ENCODE peak calls at places on chromosomes 6 and 20, in ten cellular contexts. One of them, this sample, is unnamed.

GRCh38 chr6:128139519-128139918 is 238.7 kb upstream of the THEMIS start:
- DNase-seq in dermis microvascular lymphatic vessel endothelial cell: peak
- DNase-seq in cardiac fibroblast: peak
- DNase-seq in RWPE1: peak
- DNase-seq in spleen: no peak
- DNase-seq in non-pigmented ciliary epithelial cell: no peak
- DNase-seq in EH: no peak
- DNase-seq in heart right ventricle: no peak
- DNase-seq in naive thymus-derived CD8-positive, alpha-beta T cell: no peak
- DNase-seq in DMS153: no peak
- DNase-seq in this sample: peak

GRCh38 chr6:150403458-150404245 is 34.8 kb downstream of the IYD start:
- DNase-seq in cardiac fibroblast: peak
- DNase-seq in heart right ventricle: no peak
- DNase-seq in non-pigmented ciliary epithelial cell: peak
- DNase-seq in DMS153: peak
- DNase-seq in EH: peak
- DNase-seq in spleen: no peak
- DNase-seq in RWPE1: peak
- DNase-seq in dermis microvascular lymphatic vessel endothelial cell: peak
- DNase-seq in naive thymus-derived CD8-positive, alpha-beta T cell: no peak
- DNase-seq in this sample: peak

GRCh38 chr6:112620832-112621569 is 273.9 kb downstream of the RFPL4B start:
- DNase-seq in heart right ventricle: no peak
- DNase-seq in DMS153: no peak
- DNase-seq in naive thymus-derived CD8-positive, alpha-beta T cell: no peak
- DNase-seq in non-pigmented ciliary epithelial cell: no peak
- DNase-seq in EH: no peak
- DNase-seq in spleen: no peak
- DNase-seq in dermis microvascular lymphatic vessel endothelial cell: peak
- DNase-seq in RWPE1: peak
- DNase-seq in cardiac fibroblast: peak
- DNase-seq in this sample: no peak

GRCh38 chr20:17681741-17682102 is 320 bp downstream of the RRBP1 start:
- DNase-seq in DMS153: no peak
- DNase-seq in naive thymus-derived CD8-positive, alpha-beta T cell: no peak
- DNase-seq in non-pigmented ciliary epithelial cell: no peak
- DNase-seq in spleen: no peak
- DNase-seq in heart right ventricle: no peak
- DNase-seq in dermis microvascular lymphatic vessel endothelial cell: no peak
- DNase-seq in EH: no peak
- DNase-seq in RWPE1: no peak
- DNase-seq in cardiac fibroblast: no peak
- DNase-seq in this sample: no peak

GRCh38 chr20:32908334-32909292 is 49.9 kb downstream of the EFCAB8 start:
- DNase-seq in cardiac fibroblast: no peak
- DNase-seq in heart right ventricle: no peak
- DNase-seq in non-pigmented ciliary epithelial cell: no peak
- DNase-seq in EH: no peak
- DNase-seq in DMS153: no peak
- DNase-seq in naive thymus-derived CD8-positive, alpha-beta T cell: no peak
- DNase-seq in dermis microvascular lymphatic vessel endothelial cell: no peak
- DNase-seq in RWPE1: no peak
- DNase-seq in spleen: peak
- DNase-seq in this sample: no peak

GRCh38 chr20:16828666-16829305 is 80.6 kb downstream of the OTOR start:
- DNase-seq in naive thymus-derived CD8-positive, alpha-beta T cell: no peak
- DNase-seq in EH: no peak
- DNase-seq in dermis microvascular lymphatic vessel endothelial cell: no peak
- DNase-seq in DMS153: no peak
- DNase-seq in heart right ventricle: no peak
- DNase-seq in cardiac fibroblast: no peak
- DNase-seq in spleen: no peak
- DNase-seq in RWPE1: no peak
- DNase-seq in non-pigmented ciliary epithelial cell: no peak
- DNase-seq in this sample: no peak

GRCh38 chr6:83708970-83709747 is at the start of gene SNAP91:
- DNase-seq in heart right ventricle: peak
- DNase-seq in EH: no peak
- DNase-seq in DMS153: peak
- DNase-seq in cardiac fibroblast: peak
- DNase-seq in naive thymus-derived CD8-positive, alpha-beta T cell: no peak
- DNase-seq in non-pigmented ciliary epithelial cell: no peak
- DNase-seq in dermis microvascular lymphatic vessel endothelial cell: peak
- DNase-seq in spleen: peak
- DNase-seq in RWPE1: no peak
- DNase-seq in this sample: no peak

GRCh38 chr6:158041370-158041769 is 59.7 kb downstream of the SYNJ2 start:
- DNase-seq in spleen: no peak
- DNase-seq in heart right ventricle: no peak
- DNase-seq in naive thymus-derived CD8-positive, alpha-beta T cell: no peak
- DNase-seq in cardiac fibroblast: no peak
- DNase-seq in RWPE1: no peak
- DNase-seq in EH: peak
- DNase-seq in DMS153: no peak
- DNase-seq in non-pigmented ciliary epithelial cell: no peak
- DNase-seq in dermis microvascular lymphatic vessel endothelial cell: peak
- DNase-seq in this sample: no peak

GRCh38 chr6:131949909-131950766 is 1.0 kb downstream of the CCN2 start:
- DNase-seq in heart right ventricle: peak
- DNase-seq in naive thymus-derived CD8-positive, alpha-beta T cell: peak
- DNase-seq in cardiac fibroblast: peak
- DNase-seq in non-pigmented ciliary epithelial cell: peak
- DNase-seq in spleen: peak
- DNase-seq in EH: peak
- DNase-seq in dermis microvascular lymphatic vessel endothelial cell: peak
- DNase-seq in RWPE1: peak
- DNase-seq in DMS153: peak
- DNase-seq in this sample: peak

GRCh38 chr20:2114990-2115681 is 13.5 kb downstream of the STK35 start:
- DNase-seq in naive thymus-derived CD8-positive, alpha-beta T cell: no peak
- DNase-seq in DMS153: no peak
- DNase-seq in heart right ventricle: no peak
- DNase-seq in dermis microvascular lymphatic vessel endothelial cell: no peak
- DNase-seq in cardiac fibroblast: peak
- DNase-seq in non-pigmented ciliary epithelial cell: no peak
- DNase-seq in spleen: no peak
- DNase-seq in EH: peak
- DNase-seq in RWPE1: no peak
- DNase-seq in this sample: no peak

GRCh38 chr6:13673825-13674444 is 37.7 kb downstream of the RANBP9 start:
- DNase-seq in spleen: no peak
- DNase-seq in heart right ventricle: no peak
- DNase-seq in naive thymus-derived CD8-positive, alpha-beta T cell: no peak
- DNase-seq in non-pigmented ciliary epithelial cell: no peak
- DNase-seq in DMS153: no peak
- DNase-seq in dermis microvascular lymphatic vessel endothelial cell: no peak
- DNase-seq in cardiac fibroblast: no peak
- DNase-seq in RWPE1: no peak
- DNase-seq in EH: no peak
- DNase-seq in this sample: no peak

GRCh38 chr6:17948725-17949124 is 38.7 kb downstream of the KIF13A start:
- DNase-seq in dermis microvascular lymphatic vessel endothelial cell: no peak
- DNase-seq in heart right ventricle: no peak
- DNase-seq in DMS153: no peak
- DNase-seq in RWPE1: no peak
- DNase-seq in cardiac fibroblast: no peak
- DNase-seq in naive thymus-derived CD8-positive, alpha-beta T cell: no peak
- DNase-seq in spleen: no peak
- DNase-seq in EH: no peak
- DNase-seq in non-pigmented ciliary epithelial cell: no peak
- DNase-seq in this sample: no peak

GRCh38 chr20:53163486-53163885 is 191.3 kb downstream of the TSHZ2 start:
- DNase-seq in naive thymus-derived CD8-positive, alpha-beta T cell: no peak
- DNase-seq in non-pigmented ciliary epithelial cell: no peak
- DNase-seq in DMS153: no peak
- DNase-seq in dermis microvascular lymphatic vessel endothelial cell: no peak
- DNase-seq in heart right ventricle: no peak
- DNase-seq in RWPE1: no peak
- DNase-seq in cardiac fibroblast: peak
- DNase-seq in spleen: no peak
- DNase-seq in EH: no peak
- DNase-seq in this sample: no peak

GRCh38 chr6:148989585-148989984 is 242.8 kb downstream of the UST start:
- DNase-seq in DMS153: no peak
- DNase-seq in EH: no peak
- DNase-seq in RWPE1: no peak
- DNase-seq in naive thymus-derived CD8-positive, alpha-beta T cell: no peak
- DNase-seq in cardiac fibroblast: no peak
- DNase-seq in non-pigmented ciliary epithelial cell: no peak
- DNase-seq in heart right ventricle: no peak
- DNase-seq in spleen: no peak
- DNase-seq in dermis microvascular lymphatic vessel endothelial cell: no peak
- DNase-seq in this sample: no peak

GRCh38 chr20:64131406-64131805 is 24.0 kb upstream of the NPBWR2 start:
- DNase-seq in EH: peak
- DNase-seq in heart right ventricle: no peak
- DNase-seq in dermis microvascular lymphatic vessel endothelial cell: peak
- DNase-seq in cardiac fibroblast: peak
- DNase-seq in RWPE1: peak
- DNase-seq in non-pigmented ciliary epithelial cell: no peak
- DNase-seq in DMS153: peak
- DNase-seq in spleen: peak
- DNase-seq in naive thymus-derived CD8-positive, alpha-beta T cell: no peak
- DNase-seq in this sample: peak

GRCh38 chr6:105077592-105078463 is 102.0 kb downstream of the POPDC3 start:
- DNase-seq in spleen: no peak
- DNase-seq in RWPE1: peak
- DNase-seq in dermis microvascular lymphatic vessel endothelial cell: peak
- DNase-seq in non-pigmented ciliary epithelial cell: peak
- DNase-seq in DMS153: peak
- DNase-seq in cardiac fibroblast: peak
- DNase-seq in heart right ventricle: no peak
- DNase-seq in EH: peak
- DNase-seq in naive thymus-derived CD8-positive, alpha-beta T cell: no peak
- DNase-seq in this sample: peak

GRCh38 chr6:161443868-161444267 is 170.0 kb upstream of the AGPAT4 start:
- DNase-seq in spleen: no peak
- DNase-seq in cardiac fibroblast: no peak
- DNase-seq in heart right ventricle: peak
- DNase-seq in EH: no peak
- DNase-seq in dermis microvascular lymphatic vessel endothelial cell: no peak
- DNase-seq in DMS153: no peak
- DNase-seq in non-pigmented ciliary epithelial cell: no peak
- DNase-seq in naive thymus-derived CD8-positive, alpha-beta T cell: no peak
- DNase-seq in RWPE1: no peak
- DNase-seq in this sample: no peak

GRCh38 chr6:15417811-15418210 is 171.9 kb downstream of the JARID2 start:
- DNase-seq in dermis microvascular lymphatic vessel endothelial cell: no peak
- DNase-seq in spleen: no peak
- DNase-seq in naive thymus-derived CD8-positive, alpha-beta T cell: no peak
- DNase-seq in heart right ventricle: no peak
- DNase-seq in cardiac fibroblast: no peak
- DNase-seq in RWPE1: peak
- DNase-seq in EH: peak
- DNase-seq in non-pigmented ciliary epithelial cell: peak
- DNase-seq in DMS153: no peak
- DNase-seq in this sample: no peak

GRCh38 chr6:105359419-105360366 is 43.2 kb downstream of the PREP start:
- DNase-seq in cardiac fibroblast: peak
- DNase-seq in EH: peak
- DNase-seq in dermis microvascular lymphatic vessel endothelial cell: peak
- DNase-seq in RWPE1: peak
- DNase-seq in non-pigmented ciliary epithelial cell: peak
- DNase-seq in spleen: no peak
- DNase-seq in DMS153: no peak
- DNase-seq in heart right ventricle: no peak
- DNase-seq in naive thymus-derived CD8-positive, alpha-beta T cell: no peak
- DNase-seq in this sample: no peak

GRCh38 chr6:16292432-16292831 is 54.0 kb downstream of the GMPR start:
- DNase-seq in heart right ventricle: no peak
- DNase-seq in spleen: no peak
- DNase-seq in RWPE1: no peak
- DNase-seq in non-pigmented ciliary epithelial cell: no peak
- DNase-seq in dermis microvascular lymphatic vessel endothelial cell: no peak
- DNase-seq in naive thymus-derived CD8-positive, alpha-beta T cell: no peak
- DNase-seq in DMS153: no peak
- DNase-seq in EH: no peak
- DNase-seq in cardiac fibroblast: no peak
- DNase-seq in this sample: no peak

GRCh38 chr20:59405226-59405815 is 104.9 kb downstream of the EDN3 start:
- DNase-seq in cardiac fibroblast: no peak
- DNase-seq in DMS153: no peak
- DNase-seq in non-pigmented ciliary epithelial cell: no peak
- DNase-seq in naive thymus-derived CD8-positive, alpha-beta T cell: no peak
- DNase-seq in RWPE1: no peak
- DNase-seq in heart right ventricle: no peak
- DNase-seq in spleen: no peak
- DNase-seq in EH: no peak
- DNase-seq in dermis microvascular lymphatic vessel endothelial cell: no peak
- DNase-seq in this sample: no peak

GRCh38 chr20:44552950-44553908 is 29.1 kb upstream of the PKIG start:
- DNase-seq in RWPE1: peak
- DNase-seq in EH: peak
- DNase-seq in dermis microvascular lymphatic vessel endothelial cell: peak
- DNase-seq in heart right ventricle: no peak
- DNase-seq in spleen: no peak
- DNase-seq in cardiac fibroblast: peak
- DNase-seq in DMS153: no peak
- DNase-seq in non-pigmented ciliary epithelial cell: no peak
- DNase-seq in naive thymus-derived CD8-positive, alpha-beta T cell: no peak
- DNase-seq in this sample: peak

GRCh38 chr6:16712931-16713484 is 48.3 kb downstream of the ATXN1 start:
- DNase-seq in dermis microvascular lymphatic vessel endothelial cell: peak
- DNase-seq in RWPE1: peak
- DNase-seq in spleen: no peak
- DNase-seq in DMS153: no peak
- DNase-seq in non-pigmented ciliary epithelial cell: no peak
- DNase-seq in heart right ventricle: no peak
- DNase-seq in naive thymus-derived CD8-positive, alpha-beta T cell: no peak
- DNase-seq in EH: peak
- DNase-seq in cardiac fibroblast: peak
- DNase-seq in this sample: peak

GRCh38 chr6:21900730-21901129 is 307.2 kb downstream of the SOX4 start:
- DNase-seq in DMS153: no peak
- DNase-seq in non-pigmented ciliary epithelial cell: no peak
- DNase-seq in heart right ventricle: no peak
- DNase-seq in dermis microvascular lymphatic vessel endothelial cell: peak
- DNase-seq in cardiac fibroblast: peak
- DNase-seq in naive thymus-derived CD8-positive, alpha-beta T cell: no peak
- DNase-seq in spleen: no peak
- DNase-seq in RWPE1: peak
- DNase-seq in EH: peak
- DNase-seq in this sample: peak

This sample was measured in lung microvascular endothelial cell.